ENCODE peak calls at places on chromosomes 16 and 17, in ten cellular contexts. P, B, D, Y, H, S, M, L, E and I are unnamed samples.

GRCh38 chr17:39164675-39165143 is 1.3 kb downstream of the ARL5C start:
- DNase-seq in L (peak), E (peak), S (peak), M (peak), Y (peak), P (peak), B (peak), H (peak), D (peak), I (peak)

GRCh38 chr17:63601439-63602371 is 1.0 kb downstream of the TACO1 start:
- DNase-seq in P (peak), H (no peak), L (peak), Y (peak), B (no peak), M (no peak), S (no peak), E (no peak), D (no peak), I (no peak)

GRCh38 chr16:20905576-20905975 is 5.0 kb downstream of the LYRM1 start:
- DNase-seq in B (no peak), H (no peak), E (no peak), S (no peak), P (no peak), Y (no peak), L (peak), M (no peak), D (no peak), I (no peak)

GRCh38 chr16:58511933-58512815 is 3.1 kb upstream of the SETD6 start:
- DNase-seq in Y (peak), S (no peak), M (peak), H (peak), D (peak), L (peak), B (peak), P (peak), E (peak), I (peak)

GRCh38 chr17:44439168-44439567 is 49.7 kb upstream of the ITGA2B start:
- DNase-seq in E (no peak), P (no peak), Y (no peak), L (no peak), H (no peak), B (no peak), D (no peak), S (no peak), M (no peak), I (no peak)

GRCh38 chr16:23504076-23504452 is 6.2 kb downstream of the GGA2 start:
- DNase-seq in H (no peak), P (no peak), S (peak), E (no peak), Y (peak), L (peak), B (no peak), D (peak), M (peak), I (no peak)

GRCh38 chr17:19316756-19317358 is 45.7 kb downstream of the B9D1 start:
- DNase-seq in L (no peak), B (no peak), Y (no peak), H (no peak), P (no peak), D (no peak), S (no peak), E (no peak), M (no peak), I (no peak)

GRCh38 chr16:3518983-3519343 is 18.2 kb downstream of the CLUAP1 start:
- DNase-seq in B (no peak), Y (no peak), L (no peak), S (no peak), E (no peak), D (no peak), P (no peak), M (peak), H (no peak), I (no peak)

GRCh38 chr16:84498859-84499620 is 5.4 kb downstream of the MEAK7 start:
- DNase-seq in S (no peak), H (no peak), E (no peak), P (no peak), M (peak), Y (no peak), L (no peak), B (no peak), D (no peak), I (no peak)

GRCh38 chr17:65039349-65039988 is 17.1 kb downstream of the GNA13 start:
- DNase-seq in E (no peak), B (peak), Y (no peak), L (no peak), M (no peak), S (no peak), D (no peak), P (peak), H (no peak), I (no peak)

DNA sequence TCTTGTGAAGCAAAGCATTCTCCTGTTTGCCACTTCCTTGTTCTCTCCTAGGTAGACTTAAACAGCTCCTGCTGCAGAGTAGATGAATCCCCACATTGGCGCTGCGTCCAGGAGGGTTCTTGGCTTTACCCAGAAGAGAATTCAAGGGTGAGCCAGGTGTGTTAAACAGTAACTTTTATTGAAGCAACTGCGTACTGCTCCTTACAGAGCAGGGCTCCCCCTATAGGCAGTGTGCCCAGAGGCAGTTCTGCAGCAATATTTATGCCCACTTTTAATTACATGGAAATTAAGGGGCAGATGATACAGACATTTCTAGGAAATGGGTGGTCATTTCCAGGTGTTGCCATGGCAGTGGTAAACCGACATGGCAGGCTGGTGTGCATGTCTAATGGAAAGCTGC is 987.6 kb upstream of the RBFOX1 start:
- DNase-seq in H (no peak), S (no peak), B (no peak), P (no peak), E (no peak), L (no peak), M (no peak), Y (no peak), D (no peak), I (no peak)
- TF ChIP-seq CTCF in H (no peak), S (no peak), B (no peak), P (peak), E (no peak), L (no peak), M (no peak), Y (no peak), D (no peak), I (peak)

GRCh38 chr16:66846831-66847230 is 2.6 kb downstream of the CA7 start:
- DNase-seq in L (no peak), S (no peak), D (peak), B (no peak), Y (no peak), H (no peak), M (peak), P (no peak), E (no peak), I (no peak)
- TF ChIP-seq CTCF in L (no peak), S (no peak), D (no peak), B (no peak), Y (no peak), H (no peak), M (no peak), P (no peak), E (no peak), I (no peak)

GRCh38 chr16:64008131-64008530 is 1113.7 kb downstream of the CDH11 start:
- DNase-seq in B (no peak), Y (no peak), E (no peak), M (no peak), P (no peak), D (no peak), L (no peak), H (no peak), S (no peak), I (no peak)
- TF ChIP-seq CTCF in B (no peak), Y (peak), E (no peak), M (no peak), P (no peak), D (no peak), L (no peak), H (no peak), S (peak), I (no peak)

GRCh38 chr16:82061861-82062525 is 26.9 kb downstream of the HSD17B2 start:
- DNase-seq in L (peak), M (no peak), E (no peak), D (no peak), B (peak), S (no peak), Y (peak), H (peak), P (peak), I (no peak)
- TF ChIP-seq CTCF in L (peak), M (no peak), E (peak), D (no peak), B (peak), S (peak), Y (peak), H (peak), P (peak), I (peak)

GRCh38 chr16:52069866-52070265 is 477.1 kb downstream of the TOX3 start:
- DNase-seq in P (no peak), E (no peak), S (no peak), D (no peak), H (peak), L (peak), M (no peak), Y (peak), B (no peak), I (no peak)

GRCh38 chr16:52066951-52067350 is 480.0 kb downstream of the TOX3 start:
- DNase-seq in L (no peak), E (no peak), Y (no peak), P (no peak), D (no peak), H (no peak), B (no peak), M (no peak), S (no peak), I (no peak)

GRCh38 chr16:52070341-52071057 is 476.4 kb downstream of the TOX3 start:
- DNase-seq in Y (no peak), P (no peak), D (no peak), E (no peak), S (no peak), H (no peak), M (no peak), L (no peak), B (no peak), I (no peak)

GRCh38 chr16:52071101-52071500 is 475.8 kb downstream of the TOX3 start:
- DNase-seq in M (no peak), L (no peak), P (no peak), B (no peak), E (no peak), H (no peak), Y (no peak), D (no peak), S (no peak), I (no peak)

GRCh38 chr16:52068447-52069074 is 478.4 kb downstream of the TOX3 start:
- DNase-seq in Y (peak), L (peak), S (no peak), B (no peak), H (no peak), P (no peak), E (peak), D (no peak), M (no peak), I (peak)
- TF ChIP-seq CTCF in Y (no peak), L (peak), S (no peak), B (no peak), H (no peak), P (no peak), E (peak), D (no peak), M (no peak), I (peak)

DNA sequence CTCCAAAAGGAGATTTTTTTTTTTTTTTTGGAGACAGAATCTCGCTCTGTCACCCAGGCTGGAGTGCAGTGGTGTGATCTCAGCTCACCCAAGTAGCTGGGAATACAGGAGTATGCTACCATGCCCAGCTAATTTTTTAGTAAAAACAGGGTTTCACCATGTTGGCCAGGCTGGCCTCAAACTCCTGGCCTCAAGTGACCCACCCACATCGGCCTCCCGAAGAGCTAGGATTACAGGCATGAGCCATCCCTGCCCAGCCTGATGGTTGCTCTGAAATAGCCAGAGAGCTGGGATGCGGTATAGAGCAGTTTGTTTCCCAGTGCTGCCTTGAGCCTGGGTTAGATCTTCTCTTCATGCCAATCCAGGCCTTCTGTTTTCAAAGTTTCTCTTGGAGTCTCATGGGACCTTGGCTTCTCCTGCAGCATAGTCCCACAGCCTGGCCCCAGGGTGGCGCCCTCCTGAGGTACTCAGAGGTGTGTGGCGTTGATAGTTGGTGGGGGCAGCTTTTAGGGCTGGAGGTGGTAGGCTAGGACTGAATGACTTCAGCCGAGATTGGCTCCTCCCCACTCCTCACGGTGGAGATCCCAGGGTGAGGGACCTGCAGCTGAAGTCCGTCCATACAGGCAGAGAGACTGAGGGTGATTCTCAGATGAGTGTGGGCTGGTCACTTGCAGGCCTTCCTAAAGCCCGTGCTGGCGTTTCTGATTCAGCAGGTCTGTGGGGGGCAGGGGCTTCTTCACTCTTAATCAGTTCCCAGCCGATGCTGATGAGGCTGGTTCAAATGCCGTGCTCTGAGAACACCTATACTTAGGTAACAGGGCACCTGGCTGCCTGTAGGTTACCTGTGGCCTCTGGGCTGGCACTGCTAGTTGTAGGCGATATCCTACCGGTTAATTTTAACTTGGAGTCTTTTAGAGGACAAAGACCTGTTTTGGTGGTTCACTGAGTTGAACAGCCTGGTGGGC is 52.0 kb downstream of the TNFRSF13B start:
- DNase-seq in E (peak), B (peak), H (no peak), Y (no peak), D (peak), P (no peak), L (no peak), S (no peak), M (peak), I (no peak)
- TF ChIP-seq CTCF in E (no peak), B (no peak), H (no peak), Y (no peak), D (no peak), P (no peak), L (no peak), S (no peak), M (no peak), I (no peak)

GRCh38 chr17:36591434-36592315 is at the start of gene DHRS11:
- DNase-seq in D (peak), E (peak), B (peak), L (peak), H (peak), P (peak), S (no peak), M (peak), Y (peak), I (peak)
- TF ChIP-seq CTCF in D (no peak), E (no peak), B (peak), L (peak), H (peak), P (peak), S (peak), M (no peak), Y (no peak), I (no peak)

DNA sequence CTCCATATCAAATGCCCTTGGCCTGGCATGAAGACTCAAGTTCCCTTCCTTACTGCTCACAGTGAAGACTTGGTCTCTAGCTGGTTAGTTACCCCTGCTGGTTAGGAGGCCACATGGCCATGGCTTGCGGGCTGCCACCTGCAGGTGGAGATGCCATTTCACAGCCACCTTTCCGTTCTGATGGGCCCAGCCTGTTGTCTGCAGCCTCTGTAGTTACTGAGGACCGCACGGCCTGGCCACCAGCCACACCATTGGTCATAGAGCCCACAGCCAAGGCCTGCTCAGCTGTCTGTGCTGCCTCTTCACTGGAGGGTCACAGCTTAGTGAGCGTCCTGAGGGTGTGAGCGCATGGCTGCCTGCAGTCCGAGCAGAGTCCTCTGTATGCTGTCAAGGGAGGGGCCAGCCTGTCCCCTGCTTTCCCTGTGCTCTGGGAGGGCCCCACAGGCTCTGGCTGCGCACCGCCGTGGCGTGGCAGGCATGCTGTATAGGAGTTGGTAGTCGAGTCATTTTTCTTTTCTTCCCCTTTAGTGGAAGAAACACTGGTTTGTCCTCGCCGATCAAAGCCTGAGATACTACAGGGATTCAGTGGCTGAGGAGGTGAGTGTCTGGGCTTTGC is 59.2 kb downstream of the PLD6 start:
- DNase-seq in L (no peak), P (no peak), D (no peak), B (no peak), M (no peak), E (no peak), S (no peak), H (peak), Y (no peak), I (no peak)
- TF ChIP-seq CTCF in L (peak), P (peak), D (no peak), B (no peak), M (no peak), E (no peak), S (peak), H (peak), Y (peak), I (peak)

GRCh38 chr17:57956311-57957119 is 1.3 kb upstream of the CUEDC1 start:
- DNase-seq in M (no peak), L (no peak), D (peak), B (peak), Y (no peak), H (no peak), S (no peak), E (peak), P (peak), I (no peak)

GRCh38 chr17:57954421-57955182 is 610 bp downstream of the CUEDC1 start:
- DNase-seq in M (peak), S (no peak), B (no peak), H (peak), D (peak), E (peak), P (no peak), Y (peak), L (peak), I (peak)

GRCh38 chr17:57953703-57954420 is 1.4 kb downstream of the CUEDC1 start:
- DNase-seq in S (no peak), E (no peak), B (no peak), H (no peak), L (no peak), M (no peak), Y (no peak), D (no peak), P (no peak), I (no peak)

GRCh38 chr17:57957120-57957850 is 2.1 kb upstream of the CUEDC1 start:
- DNase-seq in L (no peak), D (peak), E (peak), B (no peak), H (no peak), S (no peak), P (no peak), Y (no peak), M (peak), I (no peak)

GRCh38 chr17:57955183-57955952 is at the start of gene CUEDC1:
- DNase-seq in P (peak), M (peak), D (peak), E (peak), B (peak), H (peak), L (peak), S (no peak), Y (peak), I (peak)
- TF ChIP-seq CTCF in P (peak), M (no peak), D (peak), E (no peak), B (peak), H (peak), L (peak), S (peak), Y (peak), I (peak)